ENCODE peak calls at places on chromosomes 6 and 20, in seven cellular contexts. One of them, this sample, is unnamed.

GRCh38 chr20:45036044-45036755 is 64.7 kb downstream of the KCNS1 start:
- DNase-seq in breast epithelium: no peak
- DNase-seq in heart left ventricle: no peak
- DNase-seq in HepG2: peak; percentile 23
- DNase-seq in ovary: no peak
- DNase-seq in A549: no peak
- DNase-seq in stomach: no peak
- DNase-seq in this sample: no peak

GRCh38 chr20:64040231-64041039 is 4.5 kb downstream of the C20orf204 start:
- DNase-seq in breast epithelium: no peak
- DNase-seq in heart left ventricle: peak; percentile 20
- DNase-seq in HepG2: no peak
- DNase-seq in ovary: no peak
- DNase-seq in A549: no peak
- DNase-seq in stomach: no peak
- DNase-seq in this sample: no peak

GRCh38 chr6:151502499-151502898 is 8.7 kb downstream of the CCDC170 start:
- DNase-seq in breast epithelium: no peak
- DNase-seq in heart left ventricle: no peak
- DNase-seq in HepG2: no peak
- DNase-seq in ovary: no peak
- DNase-seq in A549: peak; percentile 8
- DNase-seq in stomach: no peak
- DNase-seq in this sample: no peak

GRCh38 chr6:170122676-170123075 is 168.2 kb downstream of the DLL1 start:
- DNase-seq in breast epithelium: no peak
- DNase-seq in heart left ventricle: peak; percentile 15
- DNase-seq in HepG2: no peak
- DNase-seq in ovary: no peak
- DNase-seq in A549: no peak
- DNase-seq in stomach: peak; percentile 24
- DNase-seq in this sample: no peak

GRCh38 chr6:73656501-73657145 is 2.8 kb upstream of the SLC17A5 start:
- DNase-seq in breast epithelium: no peak
- DNase-seq in heart left ventricle: no peak
- DNase-seq in HepG2: no peak
- DNase-seq in ovary: no peak
- DNase-seq in A549: no peak
- DNase-seq in stomach: no peak
- DNase-seq in this sample: no peak

GRCh38 chr20:41392871-41393704 is 26.5 kb upstream of the EMILIN3 start:
- DNase-seq in breast epithelium: peak; percentile 48
- DNase-seq in heart left ventricle: peak; percentile 90
- DNase-seq in HepG2: no peak
- DNase-seq in ovary: peak; percentile 92
- DNase-seq in A549: no peak
- DNase-seq in stomach: peak; percentile 32
- DNase-seq in this sample: peak; percentile 78

GRCh38 chr6:139550361-139550760 is 175.9 kb upstream of the CITED2 start:
- DNase-seq in breast epithelium: no peak
- DNase-seq in heart left ventricle: no peak
- DNase-seq in HepG2: no peak
- DNase-seq in ovary: no peak
- DNase-seq in A549: no peak
- DNase-seq in stomach: no peak
- DNase-seq in this sample: no peak

GRCh38 chr6:47182291-47182957 is 127.3 kb downstream of the TNFRSF21 start:
- DNase-seq in breast epithelium: no peak
- DNase-seq in heart left ventricle: no peak
- DNase-seq in HepG2: no peak
- DNase-seq in ovary: no peak
- DNase-seq in A549: no peak
- DNase-seq in stomach: no peak
- DNase-seq in this sample: no peak

GRCh38 chr6:127031511-127031910 is 87.0 kb upstream of the RSPO3 start:
- DNase-seq in breast epithelium: no peak
- DNase-seq in heart left ventricle: no peak
- DNase-seq in HepG2: no peak
- DNase-seq in ovary: no peak
- DNase-seq in A549: no peak
- DNase-seq in stomach: no peak
- DNase-seq in this sample: no peak

GRCh38 chr6:49322861-49323260 is 140.2 kb downstream of the MMUT start:
- DNase-seq in breast epithelium: no peak
- DNase-seq in heart left ventricle: no peak
- DNase-seq in HepG2: no peak
- DNase-seq in ovary: no peak
- DNase-seq in A549: no peak
- DNase-seq in stomach: no peak
- DNase-seq in this sample: no peak

GRCh38 chr6:20876016-20876415 is 341.8 kb downstream of the CDKAL1 start:
- DNase-seq in breast epithelium: no peak
- DNase-seq in heart left ventricle: no peak
- DNase-seq in HepG2: no peak
- DNase-seq in ovary: no peak
- DNase-seq in A549: no peak
- DNase-seq in stomach: no peak
- DNase-seq in this sample: no peak

GRCh38 chr6:108152446-108152845 is 13.4 kb upstream of the NR2E1 start:
- DNase-seq in breast epithelium: no peak
- DNase-seq in heart left ventricle: no peak
- DNase-seq in HepG2: no peak
- DNase-seq in ovary: no peak
- DNase-seq in A549: no peak
- DNase-seq in stomach: no peak
- DNase-seq in this sample: no peak

GRCh38 chr6:163589401-163589800 is 174.9 kb downstream of the QKI start:
- DNase-seq in breast epithelium: no peak
- DNase-seq in heart left ventricle: no peak
- DNase-seq in HepG2: no peak
- DNase-seq in ovary: no peak
- DNase-seq in A549: no peak
- DNase-seq in stomach: no peak
- DNase-seq in this sample: no peak

DNA sequence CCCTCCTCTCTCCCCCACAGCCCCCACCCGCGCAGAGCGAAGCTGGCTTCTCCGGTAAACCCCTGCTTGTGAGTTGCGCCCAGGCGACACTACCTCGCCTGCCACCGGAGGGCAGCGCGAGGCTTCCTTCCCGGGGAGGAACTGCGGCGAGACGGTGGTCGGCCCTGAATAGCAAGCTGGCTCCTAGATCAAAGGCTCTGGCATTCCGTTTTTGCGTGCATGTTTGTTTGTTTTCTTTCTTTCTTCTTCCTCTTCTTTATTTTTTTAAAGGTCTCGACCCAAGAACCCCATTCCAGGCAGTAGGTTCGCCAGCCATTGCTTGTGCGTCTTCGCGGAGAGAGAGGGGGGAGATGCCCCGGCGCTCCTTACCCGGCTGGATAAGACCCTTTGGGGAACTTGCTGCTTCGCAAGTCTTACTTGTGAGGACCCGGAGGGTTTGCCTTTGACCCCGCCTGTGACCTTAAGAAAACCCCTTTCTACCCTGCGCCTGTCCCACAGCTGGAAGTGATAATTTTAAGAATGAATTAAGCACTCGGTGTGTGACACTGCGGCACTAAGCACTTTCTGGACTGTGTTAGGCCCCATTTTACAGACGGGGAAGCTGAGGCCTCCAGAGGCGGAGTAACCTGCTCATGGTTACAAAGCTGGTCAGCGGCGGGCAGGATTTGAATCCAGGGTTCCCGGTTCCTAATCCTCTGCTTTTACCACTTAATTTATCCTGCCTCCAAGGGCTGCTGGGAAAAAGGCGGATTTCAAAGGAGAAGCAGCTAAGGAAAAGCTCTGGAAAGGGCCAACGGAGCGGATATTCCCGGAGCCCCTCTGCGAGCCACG is 92.6 kb upstream of the SIRPA start:
- DNase-seq in breast epithelium: no peak
- DNase-seq in heart left ventricle: peak; percentile 74
- DNase-seq in HepG2: peak; percentile 67
- DNase-seq in ovary: peak; percentile 55
- DNase-seq in A549: peak; percentile 78
- DNase-seq in stomach: no peak
- DNase-seq in this sample: no peak
- TF ChIP-seq POLR2A in breast epithelium: no peak
- TF ChIP-seq POLR2A in heart left ventricle: no peak
- TF ChIP-seq POLR2A in HepG2: no peak
- TF ChIP-seq POLR2A in ovary: no peak
- TF ChIP-seq POLR2A in A549: no peak
- TF ChIP-seq POLR2A in stomach: no peak
- TF ChIP-seq POLR2A in this sample: no peak

DNA sequence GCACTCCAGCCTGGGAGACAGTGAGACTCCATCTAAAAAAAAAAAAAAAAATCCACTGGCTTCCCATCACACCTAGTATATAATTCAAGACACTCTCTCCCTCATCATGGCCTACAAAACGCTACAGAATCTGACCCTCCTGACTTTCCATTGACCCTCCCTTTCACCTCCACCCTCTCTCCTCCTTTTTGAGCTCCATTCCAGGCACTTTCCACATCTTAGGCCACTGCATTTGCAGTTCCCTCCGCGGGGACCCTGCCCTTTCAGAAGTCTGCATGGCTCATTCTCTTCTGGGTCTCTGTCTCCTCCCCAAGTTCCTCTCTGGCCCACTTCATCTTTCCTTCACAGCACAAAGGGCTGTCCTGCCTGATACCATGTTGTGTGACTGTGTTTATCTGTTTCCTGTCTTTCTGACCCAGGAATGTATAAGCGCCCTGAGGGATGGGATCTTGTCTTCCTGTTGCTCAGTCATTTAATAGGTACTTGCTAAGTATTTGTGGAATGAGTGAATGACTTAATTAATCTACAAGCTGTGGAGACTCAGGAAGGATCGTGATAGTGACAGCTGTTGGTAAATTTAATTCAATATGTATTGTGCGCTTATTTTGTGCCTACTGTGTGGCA is 35.2 kb downstream of the NCR2 start:
- DNase-seq in breast epithelium: no peak
- DNase-seq in heart left ventricle: no peak
- DNase-seq in HepG2: no peak
- DNase-seq in ovary: no peak
- DNase-seq in A549: no peak
- DNase-seq in stomach: no peak
- DNase-seq in this sample: no peak
- H3K27ac ChIP-seq in breast epithelium: no peak overlapping the region
- H3K27ac ChIP-seq in heart left ventricle: no peak overlapping the region
- H3K27ac ChIP-seq in HepG2: no peak overlapping the region
- H3K27ac ChIP-seq in ovary: no peak overlapping the region
- H3K27ac ChIP-seq in A549: no peak overlapping the region
- H3K27ac ChIP-seq in stomach: peak overlapping the region; percentile 64
- H3K27ac ChIP-seq in this sample: no peak overlapping the region

GRCh38 chr6:43630980-43631619 is 2.0 kb upstream of the GTPBP2 start:
- DNase-seq in breast epithelium: no peak
- DNase-seq in heart left ventricle: no peak
- DNase-seq in HepG2: no peak
- DNase-seq in ovary: peak; percentile 25
- DNase-seq in A549: no peak
- DNase-seq in stomach: no peak
- DNase-seq in this sample: no peak

GRCh38 chr6:43629104-43629504 is at the start of gene GTPBP2:
- DNase-seq in breast epithelium: peak; percentile 99
- DNase-seq in heart left ventricle: peak; percentile 99
- DNase-seq in HepG2: peak; percentile 99
- DNase-seq in ovary: peak; percentile 98
- DNase-seq in A549: peak; percentile 86
- DNase-seq in stomach: peak; percentile 99
- DNase-seq in this sample: peak; percentile 98

GRCh38 chr6:43627008-43627825 is 1.8 kb downstream of the GTPBP2 start:
- DNase-seq in breast epithelium: peak; percentile 62
- DNase-seq in heart left ventricle: peak; percentile 83
- DNase-seq in HepG2: peak; percentile 89
- DNase-seq in ovary: peak; percentile 33
- DNase-seq in A549: peak; percentile 30
- DNase-seq in stomach: peak; percentile 79
- DNase-seq in this sample: peak; percentile 92

GRCh38 chr6:43628392-43629103 is 516 bp downstream of the GTPBP2 start:
- DNase-seq in breast epithelium: peak; percentile 45
- DNase-seq in heart left ventricle: peak; percentile 46
- DNase-seq in HepG2: peak; percentile 68
- DNase-seq in ovary: peak; percentile 73
- DNase-seq in A549: peak; percentile 35
- DNase-seq in stomach: peak; percentile 51
- DNase-seq in this sample: peak; percentile 63

DNA sequence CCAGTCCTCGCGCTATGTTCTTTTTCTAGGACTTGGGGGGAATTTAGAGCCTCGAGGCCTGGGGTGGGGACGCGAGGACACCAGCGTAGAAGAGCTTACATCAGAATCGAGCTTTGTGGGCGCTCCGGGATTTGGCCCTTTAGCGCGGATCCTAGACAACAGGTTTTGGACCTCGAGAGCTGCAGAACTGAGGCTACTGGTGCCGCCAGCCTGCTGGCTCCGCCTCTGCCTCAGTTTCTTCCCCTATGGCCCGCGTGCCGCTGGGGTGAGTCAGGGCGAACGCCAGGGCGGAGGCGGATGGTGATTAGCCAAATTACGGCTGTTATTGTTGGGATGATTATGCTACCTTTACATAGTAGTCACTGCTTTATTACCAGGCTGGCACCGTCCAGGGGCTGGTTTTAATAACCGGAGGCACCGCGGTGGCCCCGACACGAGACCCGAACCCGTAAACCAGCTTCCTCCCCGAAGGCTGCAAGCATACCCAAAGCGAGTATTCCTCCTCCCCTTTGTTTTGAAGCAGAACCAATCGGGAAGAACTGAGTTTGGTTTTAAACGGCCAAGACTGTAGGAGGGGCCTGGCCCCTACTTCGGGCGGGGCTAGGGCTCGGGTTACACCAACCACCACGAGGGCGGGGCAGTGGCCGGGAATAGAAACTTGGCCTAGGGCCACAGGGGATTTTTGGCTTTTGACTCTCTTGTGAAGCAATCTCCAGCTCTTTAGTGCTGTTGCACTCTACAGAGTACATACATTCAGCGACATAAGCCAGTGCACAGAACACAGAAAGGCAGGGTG is 639 bp upstream of the GTPBP2 start:
- DNase-seq in breast epithelium: peak; percentile 97
- DNase-seq in heart left ventricle: peak; percentile 96
- DNase-seq in HepG2: peak; percentile 98
- DNase-seq in ovary: peak; percentile 95
- DNase-seq in A549: peak; percentile 97
- DNase-seq in stomach: peak; percentile 97
- DNase-seq in this sample: peak; percentile 96
- TF ChIP-seq POLR2A in breast epithelium: no peak
- TF ChIP-seq POLR2A in heart left ventricle: peak; percentile 96
- TF ChIP-seq POLR2A in HepG2: peak; percentile 86
- TF ChIP-seq POLR2A in ovary: peak; percentile 60
- TF ChIP-seq POLR2A in A549: no peak
- TF ChIP-seq POLR2A in stomach: no peak
- TF ChIP-seq POLR2A in this sample: peak; percentile 82

DNA sequence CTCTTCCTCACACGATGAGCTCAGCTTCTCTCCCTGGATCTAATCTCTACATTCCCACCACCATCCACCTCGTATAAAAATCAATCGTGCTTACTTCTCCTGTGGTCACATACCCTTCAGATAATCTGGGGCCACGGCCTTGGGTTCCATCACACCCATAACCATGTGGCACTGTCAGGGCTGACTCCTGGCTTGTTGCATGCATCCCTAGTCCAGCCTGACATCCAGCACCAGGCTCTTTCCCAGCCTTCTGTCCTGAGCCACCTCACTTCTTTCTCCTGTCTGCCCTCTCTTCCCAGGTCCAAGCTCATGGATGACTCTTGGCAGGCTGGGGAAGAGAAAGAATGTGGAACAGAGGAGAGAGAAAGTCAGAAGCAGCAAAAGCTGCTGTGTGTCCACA is 199.8 kb downstream of the BACH2 start:
- DNase-seq in breast epithelium: no peak
- DNase-seq in heart left ventricle: no peak
- DNase-seq in HepG2: no peak
- DNase-seq in ovary: no peak
- DNase-seq in A549: no peak
- DNase-seq in stomach: no peak
- DNase-seq in this sample: no peak
- H3K27ac ChIP-seq in breast epithelium: peak overlapping the region; percentile 73
- H3K27ac ChIP-seq in heart left ventricle: no peak overlapping the region
- H3K27ac ChIP-seq in HepG2: no peak overlapping the region
- H3K27ac ChIP-seq in ovary: no peak overlapping the region
- H3K27ac ChIP-seq in A549: no peak overlapping the region
- H3K27ac ChIP-seq in stomach: peak overlapping the region; percentile 10
- H3K27ac ChIP-seq in this sample: peak overlapping the region; percentile 86